ENCODE peak calls at places on chromosomes 12 and 14, in six cellular contexts. R, Y, L, H, X and I are unnamed samples.

GRCh38 chr14:64038857-64039542 is 186.2 kb downstream of the SYNE2 start:
- DNase-seq in H (no peak), R (no peak), Y (no peak), L (no peak), X (no peak), I (no peak)

GRCh38 chr14:58918066-58918465 is 270.4 kb upstream of the DAAM1 start:
- DNase-seq in L (no peak), X (no peak), H (no peak), Y (no peak), R (no peak), I (no peak)

GRCh38 chr14:72606879-72607278 is 287.0 kb downstream of the DPF3 start:
- DNase-seq in R (no peak), Y (no peak), L (no peak), X (no peak), H (no peak), I (no peak)

GRCh38 chr12:62191747-62192485 is 68.3 kb upstream of the USP15 start:
- DNase-seq in X (peak; percentile 19), H (no peak), R (peak; percentile 41), L (peak; percentile 20), Y (peak; percentile 5), I (peak; percentile 28)

GRCh38 chr14:98684486-98684885 is 587.5 kb downstream of the BCL11B start:
- DNase-seq in L (no peak), H (no peak), R (no peak), Y (no peak), X (no peak), I (no peak)

GRCh38 chr12:75212072-75212471 is 2.4 kb upstream of the KCNC2 start:
- DNase-seq in X (no peak), R (no peak), Y (no peak), H (no peak), L (no peak), I (no peak)

GRCh38 chr14:21915814-21916213 is 242.2 kb upstream of the OR4E1 start:
- DNase-seq in Y (no peak), X (no peak), L (no peak), R (no peak), H (peak; percentile 52), I (no peak)

GRCh38 chr14:103550451-103551337 is 11.8 kb downstream of the BAG5 start:
- DNase-seq in X (no peak), L (no peak), R (no peak), Y (no peak), H (no peak), I (no peak)

GRCh38 chr12:52055781-52056711 is 4.8 kb downstream of the NR4A1 start:
- DNase-seq in Y (no peak), R (peak; percentile 68), X (peak; percentile 47), H (no peak), L (peak; percentile 55), I (peak; percentile 51)

GRCh38 chr12:30794020-30794419 is 39.3 kb upstream of the CAPRIN2 start:
- DNase-seq in R (no peak), L (no peak), H (no peak), Y (no peak), X (no peak), I (no peak)

GRCh38 chr12:40525054-40525453 is 167.2 kb upstream of the CNTN1 start:
- DNase-seq in Y (no peak), R (no peak), L (no peak), H (no peak), X (no peak), I (no peak)